ENCODE peak calls at places on chromosomes 2 and 18, in eight cellular contexts. E is adipocyte, A is trophoblast cell, K is NT2/D1, B is IMR-90, D is mammary epithelial cell, X is neuronal stem cell, Q is H9. P is an unnamed sample.

GRCh38 chr2:128765822-128766221 is 447.2 kb upstream of the HS6ST1 start:
- DNase-seq in E (no peak), A (no peak), K (no peak), B (no peak), D (no peak), X (no peak), Q (peak), P (no peak)

GRCh38 chr18:29711931-29712330 is 1330.6 kb downstream of the DSC3 start:
- DNase-seq in E (no peak), A (no peak), K (no peak), B (no peak), D (no peak), X (no peak), Q (peak), P (no peak)

GRCh38 chr18:46622999-46623398 is 34.0 kb downstream of the LOXHD1 start:
- DNase-seq in E (peak), A (no peak), K (no peak), B (peak), D (peak), X (no peak), Q (no peak), P (no peak)

GRCh38 chr18:56402872-56403516 is 235.4 kb downstream of the TXNL1 start:
- DNase-seq in E (peak), A (no peak), K (no peak), B (peak), D (peak), X (no peak), Q (no peak), P (peak)

GRCh38 chr2:11559786-11560155 is 25.9 kb downstream of the GREB1 start:
- DNase-seq in E (no peak), A (no peak), K (no peak), B (no peak), D (no peak), X (no peak), Q (no peak), P (no peak)

GRCh38 chr18:69838620-69839411 is 108.9 kb downstream of the CD226 start:
- DNase-seq in E (no peak), A (no peak), K (peak), B (no peak), D (peak), X (no peak), Q (peak), P (no peak)

GRCh38 chr2:237895544-237896506 is 36.4 kb downstream of the RAMP1 start:
- DNase-seq in E (peak), A (peak), K (no peak), B (no peak), D (peak), X (no peak), Q (no peak), P (no peak)

GRCh38 chr2:102141915-102142828 is at the start of gene IL1R1:
- DNase-seq in E (peak), A (peak), K (no peak), B (peak), D (peak), X (peak), Q (peak), P (no peak)

GRCh38 chr2:219520079-219520478 is 5.8 kb downstream of the ASIC4 start:
- DNase-seq in E (no peak), A (no peak), K (no peak), B (no peak), D (no peak), X (no peak), Q (no peak), P (no peak)

GRCh38 chr2:1730047-1730937 is 14.0 kb downstream of the PXDN start:
- DNase-seq in E (peak), A (peak), K (no peak), B (peak), D (peak), X (no peak), Q (peak), P (no peak)

GRCh38 chr2:191018663-191019119 is 4.7 kb upstream of the STAT1 start:
- DNase-seq in E (no peak), A (no peak), K (no peak), B (no peak), D (no peak), X (no peak), Q (no peak), P (no peak)

GRCh38 chr2:10446631-10447030 is 1.5 kb downstream of the ODC1 start:
- DNase-seq in E (no peak), A (no peak), K (no peak), B (no peak), D (no peak), X (no peak), Q (no peak), P (no peak)

GRCh38 chr2:11932896-11933295 is 186.5 kb downstream of the LPIN1 start:
- DNase-seq in E (no peak), A (no peak), K (no peak), B (no peak), D (no peak), X (no peak), Q (no peak), P (no peak)

DNA sequence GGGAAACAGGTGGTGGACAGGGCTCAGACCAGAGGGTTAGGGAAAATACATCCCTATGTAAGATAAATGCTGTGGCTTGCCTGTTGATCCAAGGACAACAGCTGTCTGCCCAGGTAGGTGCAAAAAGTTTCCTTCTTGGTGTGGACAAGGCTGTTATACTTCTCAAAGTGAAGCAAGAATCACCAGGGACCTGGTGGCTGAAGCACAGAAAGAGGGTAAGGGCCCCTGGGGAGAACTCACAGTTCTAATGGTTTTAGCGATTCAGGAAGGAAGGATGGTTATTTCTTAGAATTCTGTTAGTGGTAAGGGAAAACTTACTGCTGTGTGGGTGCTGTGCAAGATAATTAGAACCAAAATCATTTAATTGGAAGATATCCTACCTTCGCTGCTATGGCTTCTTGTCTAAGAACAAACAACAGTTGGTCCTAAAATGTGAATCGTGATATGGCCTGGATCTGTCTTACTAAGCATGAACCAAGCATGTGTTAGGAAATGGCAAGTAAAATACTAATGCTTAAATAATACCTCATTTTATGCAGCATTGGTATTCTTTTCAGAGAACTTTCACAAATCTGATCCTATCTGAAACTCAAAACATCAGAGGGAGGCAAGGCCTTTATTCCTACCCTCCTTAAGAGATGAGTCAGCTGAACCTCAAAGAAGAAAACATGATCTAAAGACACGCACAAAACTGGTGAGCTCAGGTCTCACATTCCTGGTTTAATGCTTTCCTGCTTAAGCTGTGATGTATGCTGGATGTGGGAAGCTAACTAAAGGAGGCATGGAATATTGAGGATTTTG is 159.2 kb upstream of the THUMPD2 start:
- DNase-seq in E (peak), A (no peak), K (no peak), B (peak), D (peak), X (no peak), Q (no peak), P (no peak)
- H3K9ac ChIP-seq in E (no peak), A (no peak), K (no peak), B (peak), D (no peak), X (no peak), Q (no peak), P (no peak)

DNA sequence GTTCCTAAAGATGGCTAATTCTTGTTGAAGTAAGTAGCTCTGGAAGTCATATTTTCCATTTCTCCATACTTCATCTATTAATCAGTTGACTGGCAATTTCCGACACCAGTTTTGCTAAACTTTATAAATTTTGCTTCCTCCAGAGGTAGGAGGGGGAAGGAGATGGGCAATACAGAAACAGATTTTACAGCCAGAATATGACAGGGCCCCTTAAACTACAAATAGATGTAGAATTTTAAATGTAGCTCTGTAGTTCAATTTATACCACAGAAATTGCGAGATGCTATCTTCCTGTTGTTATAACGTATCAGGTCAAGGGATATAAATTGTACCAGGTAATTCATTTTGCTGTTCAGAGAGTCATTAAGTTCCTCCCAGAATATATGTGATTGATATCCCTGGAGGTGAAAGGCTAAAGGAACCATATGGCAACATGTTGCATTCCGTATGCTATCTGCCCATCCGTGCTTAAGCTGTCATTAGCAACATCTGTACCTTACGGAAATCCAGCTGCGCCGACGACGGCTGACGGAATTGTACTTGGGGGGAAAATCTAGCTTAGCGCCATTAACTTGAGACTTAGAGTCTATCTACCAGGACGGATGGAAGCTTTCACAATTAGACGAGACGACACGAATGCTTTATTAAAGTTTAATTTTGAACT is 8.4 kb upstream of the NR4A2 start:
- DNase-seq in E (peak), A (no peak), K (no peak), B (peak), D (no peak), X (peak), Q (no peak), P (no peak)
- H3K9ac ChIP-seq in E (peak), A (no peak), K (peak), B (peak), D (peak), X (no peak), Q (no peak), P (peak)

GRCh38 chr2:15714002-15714401 is 122.3 kb downstream of the DDX1 start:
- DNase-seq in E (no peak), A (no peak), K (no peak), B (no peak), D (no peak), X (no peak), Q (no peak), P (no peak)
- H3K9ac ChIP-seq in E (no peak), A (no peak), K (no peak), B (no peak), D (no peak), X (no peak), Q (no peak), P (no peak)

GRCh38 chr2:144520718-144521487 is 984 bp upstream of the ZEB2 start:
- DNase-seq in E (no peak), A (no peak), K (no peak), B (peak), D (no peak), X (no peak), Q (no peak), P (peak)

GRCh38 chr2:144518744-144519596 is 949 bp downstream of the ZEB2 start:
- DNase-seq in E (peak), A (no peak), K (no peak), B (no peak), D (no peak), X (no peak), Q (no peak), P (no peak)

GRCh38 chr2:144519934-144520717 is at the start of gene ZEB2:
- DNase-seq in E (peak), A (no peak), K (no peak), B (peak), D (no peak), X (peak), Q (peak), P (peak)

GRCh38 chr2:144517825-144518699 is 1.9 kb downstream of the ZEB2 start:
- DNase-seq in E (peak), A (no peak), K (no peak), B (no peak), D (no peak), X (no peak), Q (no peak), P (no peak)

GRCh38 chr2:144519597-144519933 is 354 bp downstream of the ZEB2 start:
- DNase-seq in E (no peak), A (no peak), K (no peak), B (no peak), D (no peak), X (no peak), Q (no peak), P (no peak)
- H3K9ac ChIP-seq in E (peak), A (no peak), K (peak), B (peak), D (no peak), X (no peak), Q (no peak), P (peak)

GRCh38 chr2:150136407-150136806 is 351.1 kb downstream of the RND3 start:
- DNase-seq in E (peak), A (no peak), K (no peak), B (no peak), D (no peak), X (no peak), Q (no peak), P (no peak)
- H3K9ac ChIP-seq in E (no peak), A (no peak), K (no peak), B (no peak), D (no peak), X (no peak), Q (no peak), P (no peak)

GRCh38 chr18:3304832-3305231 is 42.9 kb downstream of the MYL12B start:
- DNase-seq in E (no peak), A (no peak), K (no peak), B (no peak), D (no peak), X (no peak), Q (no peak), P (no peak)

GRCh38 chr18:3306391-3306790 is 44.5 kb downstream of the MYL12B start:
- DNase-seq in E (no peak), A (no peak), K (no peak), B (no peak), D (peak), X (no peak), Q (no peak), P (no peak)

GRCh38 chr18:3305354-3305762 is 43.4 kb downstream of the MYL12B start:
- DNase-seq in E (peak), A (no peak), K (no peak), B (peak), D (peak), X (no peak), Q (no peak), P (no peak)

DNA sequence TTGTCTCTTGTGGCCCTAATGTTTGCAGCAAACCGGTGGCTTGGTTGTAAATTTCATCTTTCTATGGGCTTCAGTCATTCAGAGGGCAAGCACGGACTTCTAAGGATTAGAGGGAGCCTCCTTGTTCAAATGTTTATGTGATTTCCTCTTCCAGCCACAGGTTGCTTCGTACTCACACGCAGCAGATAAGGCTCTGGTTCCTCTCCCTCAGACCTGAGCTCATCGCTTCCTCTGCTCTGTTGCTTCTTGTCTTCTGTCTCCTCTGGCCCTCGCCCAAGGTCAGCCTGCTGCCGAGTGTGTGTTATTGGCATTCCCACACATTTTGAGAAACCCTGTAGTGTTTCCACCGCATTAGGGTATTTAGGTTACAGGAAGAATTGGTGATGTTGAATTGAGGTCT is 44.0 kb downstream of the MYL12B start:
- DNase-seq in E (peak), A (no peak), K (no peak), B (peak), D (peak), X (no peak), Q (no peak), P (no peak)
- H3K9ac ChIP-seq in E (no peak), A (no peak), K (no peak), B (no peak), D (peak), X (no peak), Q (no peak), P (no peak)

GRCh38 chr2:183057333-183057985 is 19.2 kb upstream of the NCKAP1 start:
- DNase-seq in E (peak), A (no peak), K (no peak), B (no peak), D (no peak), X (no peak), Q (no peak), P (no peak)

GRCh38 chr2:183059561-183059960 is 19.0 kb upstream of the DUSP19 start:
- DNase-seq in E (peak), A (no peak), K (no peak), B (peak), D (peak), X (no peak), Q (no peak), P (no peak)

GRCh38 chr2:183068561-183068960 is 10.0 kb upstream of the DUSP19 start:
- DNase-seq in E (no peak), A (no peak), K (no peak), B (no peak), D (no peak), X (no peak), Q (no peak), P (no peak)

GRCh38 chr2:183060500-183061231 is 17.9 kb upstream of the DUSP19 start:
- DNase-seq in E (no peak), A (no peak), K (no peak), B (no peak), D (no peak), X (no peak), Q (no peak), P (no peak)

DNA sequence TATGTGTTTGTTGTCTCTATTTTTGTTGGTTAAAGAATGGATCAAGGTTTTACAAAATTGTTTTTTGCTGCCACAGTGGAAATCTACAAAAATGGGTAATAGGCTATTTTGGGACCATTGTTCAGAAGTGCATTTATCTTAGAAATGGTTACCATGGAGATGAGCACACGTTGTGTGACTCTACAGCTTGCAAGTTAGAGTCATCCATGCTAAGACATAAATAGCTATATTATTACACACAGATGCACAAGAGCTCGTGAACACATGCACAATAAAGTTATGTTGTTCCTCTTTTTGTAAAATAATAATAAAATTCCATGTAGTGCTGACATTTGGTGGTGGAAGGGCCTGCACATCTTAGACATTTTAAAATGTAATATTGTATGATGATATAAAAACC is 15.5 kb upstream of the DUSP19 start:
- DNase-seq in E (peak), A (no peak), K (no peak), B (peak), D (peak), X (no peak), Q (no peak), P (no peak)
- H3K9ac ChIP-seq in E (no peak), A (no peak), K (no peak), B (no peak), D (no peak), X (no peak), Q (no peak), P (no peak)

P was measured in SK-N-MC.